ENCODE peak calls at places on chromosomes 11 and 22, in six cellular contexts. M is sciatic nerve; O is NCI-H1417 treated with DMSO at 0.1 percent for 48 hours; W is activated CD4-positive, CD25-positive, alpha-beta regulatory T cell treated with anti-CD3 and anti-CD28 coated beads, Interleukin-2, amount 50 U/mL, for 72 hours; J is globus pallidus; Q is uterus. G is an unnamed sample.
A peak's percentile ranks its signal among the peaks of the same experiment; 100 is the strongest.

GRCh38 chr11:75186999-75187398 is 36.1 kb downstream of the SLCO2B1 start:
- DNase-seq in O (no peak), W (no peak), M (no peak), Q (no peak), J (no peak), G (no peak)

GRCh38 chr22:29071261-29072045 is 1.4 kb upstream of the KREMEN1 start:
- DNase-seq in Q (peak; percentile 29), O (no peak), J (no peak), M (no peak), W (peak; percentile 44), G (peak; percentile 26)

GRCh38 chr11:67606150-67606476 is 623 bp upstream of the NDUFV1 start:
- DNase-seq in W (no peak), M (peak; percentile 62), Q (no peak), O (no peak), J (no peak), G (no peak)

GRCh38 chr11:36775157-36775556 is 177.1 kb upstream of the RAG2 start:
- DNase-seq in Q (no peak), J (no peak), W (no peak), M (no peak), O (no peak), G (no peak)

GRCh38 chr22:21972293-21972779 is 10.3 kb downstream of the TOP3B start:
- DNase-seq in W (peak; percentile 61), M (no peak), Q (no peak), O (no peak), J (peak; percentile 16), G (peak; percentile 63)

GRCh38 chr11:26105762-26106423 is 226.0 kb upstream of the ANO3 start:
- DNase-seq in Q (no peak), W (no peak), J (no peak), O (no peak), M (no peak), G (no peak)

GRCh38 chr11:8297781-8298440 is 34.2 kb upstream of the LMO1 start:
- DNase-seq in M (no peak), W (no peak), Q (no peak), J (no peak), O (no peak), G (no peak)

GRCh38 chr11:128653828-128654231 is 40.0 kb upstream of the FLI1 start:
- DNase-seq in O (no peak), J (peak; percentile 15), W (no peak), M (peak; percentile 64), Q (peak; percentile 14), G (no peak)

GRCh38 chr11:113985906-113986305 is 11.0 kb downstream of the HTR3A start:
- DNase-seq in M (no peak), W (no peak), J (no peak), Q (no peak), O (no peak), G (no peak)

GRCh38 chr11:69951821-69952590 is 126.1 kb upstream of the ANO1 start:
- DNase-seq in J (no peak), Q (no peak), M (no peak), W (no peak), O (no peak), G (no peak)

GRCh38 chr11:31092638-31093037 is 276.9 kb downstream of the DCDC1 start:
- DNase-seq in O (no peak), Q (no peak), W (no peak), M (no peak), J (no peak), G (no peak)

GRCh38 chr11:115500547-115501503 is 3.4 kb downstream of the CADM1 start:
- DNase-seq in Q (no peak), M (no peak), J (peak; percentile 97), W (no peak), O (peak; percentile 25), G (no peak)

GRCh38 chr11:63573881-63574855 is 11.0 kb upstream of the PLAAT2 start:
- DNase-seq in O (no peak), Q (peak; percentile 67), W (no peak), J (peak; percentile 74), M (peak; percentile 64), G (peak; percentile 6)

GRCh38 chr22:35567214-35567792 is 26.7 kb downstream of the RASD2 start:
- DNase-seq in W (no peak), Q (no peak), M (no peak), J (no peak), O (no peak), G (no peak)

GRCh38 chr22:45009881-45010531 is at the start of gene PHF21B:
- DNase-seq in M (peak; percentile 77), J (peak; percentile 49), Q (peak; percentile 71), O (no peak), W (no peak), G (no peak)

GRCh38 chr11:95916049-95916448 is 7.9 kb downstream of the MTMR2 start:
- DNase-seq in J (peak; percentile 16), Q (no peak), W (no peak), M (no peak), O (no peak), G (no peak)

GRCh38 chr11:2515401-2516275 is 70.8 kb downstream of the KCNQ1 start:
- DNase-seq in O (no peak), J (no peak), M (peak; percentile 36), W (no peak), Q (peak; percentile 10), G (peak; percentile 35)

GRCh38 chr11:2731285-2732125 is 31.7 kb upstream of the KCNQ1OT1 start:
- DNase-seq in O (no peak), J (no peak), W (no peak), Q (no peak), M (peak; percentile 79), G (no peak)

GRCh38 chr11:94650756-94651155 is 83.6 kb downstream of the PIWIL4 start:
- DNase-seq in W (no peak), O (no peak), M (peak; percentile 81), Q (peak; percentile 76), J (peak; percentile 50), G (no peak)

GRCh38 chr22:20389288-20389687 is 4.7 kb upstream of the ZNF74 start:
- DNase-seq in O (no peak), W (no peak), J (no peak), Q (no peak), M (no peak), G (no peak)

GRCh38 chr11:17498475-17498874 is 21.8 kb upstream of the ABCC8 start:
- DNase-seq in Q (no peak), W (no peak), J (no peak), M (no peak), O (no peak), G (no peak)

GRCh38 chr22:38766076-38766777 is 10.4 kb upstream of the SUN2 start:
- DNase-seq in W (no peak), M (no peak), J (peak; percentile 79), O (no peak), Q (peak; percentile 61), G (peak; percentile 41)

GRCh38 chr11:122215244-122215992 is 99.4 kb upstream of the BLID start:
- DNase-seq in Q (peak; percentile 63), W (peak; percentile 38), O (no peak), J (peak; percentile 90), M (peak; percentile 86), G (no peak)

G was measured in CD8-positive, alpha-beta memory T cell.